ENCODE peak calls at places on chromosomes 3 and 15, in five cellular contexts. One of them, this sample, is unnamed.

GRCh38 chr3:100042144-100042543 is 72.2 kb downstream of the FILIP1L start:
- DNase-seq in upper lobe of left lung: no peak
- DNase-seq in GDM1: no peak
- DNase-seq in EL: peak
- DNase-seq in GOT3: no peak
- DNase-seq in this sample: peak

GRCh38 chr15:91839867-91840266 is 13.6 kb upstream of the SLCO3A1 start:
- DNase-seq in EL: no peak
- DNase-seq in upper lobe of left lung: no peak
- DNase-seq in GOT3: no peak
- DNase-seq in GDM1: no peak
- DNase-seq in this sample: no peak

GRCh38 chr3:106824856-106825255 is 552.4 kb upstream of the CCDC54 start:
- DNase-seq in GOT3: no peak
- DNase-seq in upper lobe of left lung: no peak
- DNase-seq in GDM1: no peak
- DNase-seq in EL: peak
- DNase-seq in this sample: peak

GRCh38 chr3:179016979-179017670 is 54.5 kb downstream of the ZMAT3 start:
- DNase-seq in GOT3: no peak
- DNase-seq in upper lobe of left lung: no peak
- DNase-seq in GDM1: no peak
- DNase-seq in EL: no peak
- DNase-seq in this sample: no peak

GRCh38 chr3:13042932-13043275 is 30.3 kb downstream of the IQSEC1 start:
- DNase-seq in EL: no peak
- DNase-seq in GDM1: no peak
- DNase-seq in GOT3: no peak
- DNase-seq in upper lobe of left lung: no peak
- DNase-seq in this sample: no peak

GRCh38 chr15:73691398-73691797 is 7.2 kb downstream of the CD276 start:
- DNase-seq in upper lobe of left lung: peak
- DNase-seq in GOT3: no peak
- DNase-seq in EL: peak
- DNase-seq in GDM1: no peak
- DNase-seq in this sample: peak

GRCh38 chr3:105746226-105746996 is 122.4 kb downstream of the CBLB start:
- DNase-seq in GOT3: no peak
- DNase-seq in GDM1: no peak
- DNase-seq in EL: no peak
- DNase-seq in upper lobe of left lung: no peak
- DNase-seq in this sample: no peak

GRCh38 chr3:196165850-196166249 is 45.4 kb downstream of the ZDHHC19 start:
- DNase-seq in GDM1: no peak
- DNase-seq in EL: no peak
- DNase-seq in GOT3: no peak
- DNase-seq in upper lobe of left lung: no peak
- DNase-seq in this sample: no peak

GRCh38 chr3:58161435-58162398 is 49.1 kb downstream of the DNASE1L3 start:
- DNase-seq in GDM1: no peak
- DNase-seq in upper lobe of left lung: peak
- DNase-seq in EL: peak
- DNase-seq in GOT3: no peak
- DNase-seq in this sample: peak

GRCh38 chr3:152379415-152380042 is 110.8 kb downstream of the MBNL1 start:
- DNase-seq in upper lobe of left lung: no peak
- DNase-seq in GOT3: no peak
- DNase-seq in GDM1: no peak
- DNase-seq in EL: no peak
- DNase-seq in this sample: no peak

GRCh38 chr3:106821801-106822200 is 555.4 kb upstream of the CCDC54 start:
- DNase-seq in upper lobe of left lung: no peak
- DNase-seq in GOT3: no peak
- DNase-seq in EL: no peak
- DNase-seq in GDM1: no peak
- DNase-seq in this sample: no peak

GRCh38 chr15:52252781-52253180 is 42.8 kb downstream of the MYO5C start:
- DNase-seq in EL: peak
- DNase-seq in upper lobe of left lung: peak
- DNase-seq in GDM1: no peak
- DNase-seq in GOT3: no peak
- DNase-seq in this sample: peak

GRCh38 chr15:28105793-28106192 is 6.7 kb upstream of the OCA2 start:
- DNase-seq in GDM1: no peak
- DNase-seq in upper lobe of left lung: no peak
- DNase-seq in EL: no peak
- DNase-seq in GOT3: no peak
- DNase-seq in this sample: no peak

GRCh38 chr3:21613372-21614070 is 137.5 kb downstream of the ZNF385D start:
- DNase-seq in GOT3: no peak
- DNase-seq in upper lobe of left lung: no peak
- DNase-seq in GDM1: no peak
- DNase-seq in EL: no peak
- DNase-seq in this sample: no peak

GRCh38 chr3:73924063-73924462 is 299.3 kb upstream of the PDZRN3 start:
- DNase-seq in EL: no peak
- DNase-seq in upper lobe of left lung: no peak
- DNase-seq in GDM1: no peak
- DNase-seq in GOT3: no peak
- DNase-seq in this sample: no peak

GRCh38 chr15:40912478-40912877 is 16.7 kb upstream of the DLL4 start:
- DNase-seq in GOT3: no peak
- DNase-seq in GDM1: no peak
- DNase-seq in EL: no peak
- DNase-seq in upper lobe of left lung: no peak
- DNase-seq in this sample: no peak

GRCh38 chr3:8223766-8224165 is 277.9 kb upstream of the LMCD1 start:
- DNase-seq in upper lobe of left lung: no peak
- DNase-seq in GDM1: no peak
- DNase-seq in EL: no peak
- DNase-seq in GOT3: no peak
- DNase-seq in this sample: no peak

GRCh38 chr3:67630666-67631362 is 23.6 kb downstream of the SUCLG2 start:
- DNase-seq in upper lobe of left lung: no peak
- DNase-seq in GOT3: no peak
- DNase-seq in GDM1: no peak
- DNase-seq in EL: no peak
- DNase-seq in this sample: no peak

GRCh38 chr3:188584162-188584529 is 430.2 kb downstream of the LPP start:
- DNase-seq in EL: peak
- DNase-seq in upper lobe of left lung: no peak
- DNase-seq in GOT3: no peak
- DNase-seq in GDM1: no peak
- DNase-seq in this sample: peak

GRCh38 chr3:12479919-12480425 is 4.3 kb upstream of the TSEN2 start:
- DNase-seq in GDM1: no peak
- DNase-seq in EL: peak
- DNase-seq in GOT3: no peak
- DNase-seq in upper lobe of left lung: no peak
- DNase-seq in this sample: peak

GRCh38 chr3:1381647-1382036 is 288.8 kb downstream of the CNTN6 start:
- DNase-seq in EL: no peak
- DNase-seq in upper lobe of left lung: no peak
- DNase-seq in GOT3: no peak
- DNase-seq in GDM1: no peak
- DNase-seq in this sample: no peak

GRCh38 chr3:71725279-71725991 is at the start of gene EIF4E3:
- DNase-seq in GDM1: no peak
- DNase-seq in GOT3: no peak
- DNase-seq in EL: peak
- DNase-seq in upper lobe of left lung: peak
- DNase-seq in this sample: peak

GRCh38 chr3:126956361-126956760 is 26.6 kb upstream of the PLXNA1 start:
- DNase-seq in GDM1: no peak
- DNase-seq in upper lobe of left lung: no peak
- DNase-seq in EL: no peak
- DNase-seq in GOT3: no peak
- DNase-seq in this sample: no peak

GRCh38 chr15:83365370-83365938 is 81.0 kb upstream of the BNC1 start:
- DNase-seq in GDM1: no peak
- DNase-seq in EL: peak
- DNase-seq in upper lobe of left lung: peak
- DNase-seq in GOT3: no peak
- DNase-seq in this sample: peak

GRCh38 chr15:74773329-74773728 is 8.6 kb upstream of the CSK start:
- DNase-seq in upper lobe of left lung: no peak
- DNase-seq in EL: no peak
- DNase-seq in GDM1: no peak
- DNase-seq in GOT3: no peak
- DNase-seq in this sample: no peak

GRCh38 chr3:140447136-140447535 is 230.7 kb upstream of the TRIM42 start:
- DNase-seq in EL: no peak
- DNase-seq in upper lobe of left lung: no peak
- DNase-seq in GOT3: no peak
- DNase-seq in GDM1: no peak
- DNase-seq in this sample: no peak

GRCh38 chr3:184234224-184234623 is 4.8 kb downstream of the VWA5B2 start:
- DNase-seq in GDM1: no peak
- DNase-seq in GOT3: peak
- DNase-seq in upper lobe of left lung: peak
- DNase-seq in EL: peak
- DNase-seq in this sample: peak

GRCh38 chr3:2615080-2615479 is 495.1 kb downstream of the IL5RA start:
- DNase-seq in GOT3: no peak
- DNase-seq in EL: no peak
- DNase-seq in GDM1: no peak
- DNase-seq in upper lobe of left lung: no peak
- DNase-seq in this sample: no peak